ENCODE peak calls at places on chromosome 13, in nine cellular contexts. One of them, this sample, is unnamed. For H3K9me3, the result is how much of the 10 kb centered on the place peaks cover.

GRCh38 chr13:44516771-44517170 is 59.4 kb downstream of the TSC22D1 start:
- DNase-seq in colonic mucosa: no peak
- DNase-seq in cardiac muscle cell: no peak
- DNase-seq in OCI-LY7: no peak
- DNase-seq in Peyer's patch: no peak
- DNase-seq in upper lobe of right lung: no peak
- DNase-seq in HCT116: peak
- DNase-seq in GM23248: no peak
- DNase-seq in CD8-positive, alpha-beta memory T cell: no peak
- DNase-seq in this sample: no peak

GRCh38 chr13:93963266-93964131 is 516.0 kb downstream of the DCT start:
- DNase-seq in upper lobe of right lung: no peak
- DNase-seq in cardiac muscle cell: no peak
- DNase-seq in OCI-LY7: no peak
- DNase-seq in Peyer's patch: no peak
- DNase-seq in HCT116: no peak
- DNase-seq in CD8-positive, alpha-beta memory T cell: no peak
- DNase-seq in GM23248: peak
- DNase-seq in colonic mucosa: no peak
- DNase-seq in this sample: no peak

GRCh38 chr13:38979891-38980627 is 10.6 kb downstream of the STOML3 start:
- DNase-seq in colonic mucosa: no peak
- DNase-seq in Peyer's patch: no peak
- DNase-seq in OCI-LY7: no peak
- DNase-seq in CD8-positive, alpha-beta memory T cell: no peak
- DNase-seq in GM23248: peak
- DNase-seq in HCT116: no peak
- DNase-seq in upper lobe of right lung: no peak
- DNase-seq in cardiac muscle cell: peak
- DNase-seq in this sample: no peak

GRCh38 chr13:51317262-51317661 is 22.2 kb upstream of the SERPINE3 start:
- DNase-seq in upper lobe of right lung: no peak
- DNase-seq in cardiac muscle cell: no peak
- DNase-seq in CD8-positive, alpha-beta memory T cell: no peak
- DNase-seq in GM23248: peak
- DNase-seq in OCI-LY7: no peak
- DNase-seq in HCT116: no peak
- DNase-seq in colonic mucosa: no peak
- DNase-seq in Peyer's patch: no peak
- DNase-seq in this sample: no peak

GRCh38 chr13:75324413-75324940 is 157.5 kb downstream of the TBC1D4 start:
- DNase-seq in cardiac muscle cell: no peak
- DNase-seq in CD8-positive, alpha-beta memory T cell: no peak
- DNase-seq in OCI-LY7: no peak
- DNase-seq in GM23248: no peak
- DNase-seq in HCT116: no peak
- DNase-seq in upper lobe of right lung: no peak
- DNase-seq in Peyer's patch: no peak
- DNase-seq in colonic mucosa: no peak
- DNase-seq in this sample: no peak

GRCh38 chr13:99656092-99656745 is 154.9 kb downstream of the TM9SF2 start:
- DNase-seq in upper lobe of right lung: no peak
- DNase-seq in CD8-positive, alpha-beta memory T cell: peak
- DNase-seq in OCI-LY7: peak
- DNase-seq in Peyer's patch: peak
- DNase-seq in HCT116: peak
- DNase-seq in GM23248: peak
- DNase-seq in cardiac muscle cell: peak
- DNase-seq in colonic mucosa: peak
- DNase-seq in this sample: peak

GRCh38 chr13:111623170-111623569 is 302.7 kb downstream of the TEX29 start:
- DNase-seq in HCT116: no peak
- DNase-seq in CD8-positive, alpha-beta memory T cell: no peak
- DNase-seq in colonic mucosa: no peak
- DNase-seq in upper lobe of right lung: no peak
- DNase-seq in OCI-LY7: no peak
- DNase-seq in GM23248: no peak
- DNase-seq in Peyer's patch: no peak
- DNase-seq in cardiac muscle cell: no peak
- DNase-seq in this sample: no peak

GRCh38 chr13:111323950-111324651 is 3.7 kb downstream of the TEX29 start:
- DNase-seq in upper lobe of right lung: no peak
- DNase-seq in Peyer's patch: no peak
- DNase-seq in cardiac muscle cell: no peak
- DNase-seq in CD8-positive, alpha-beta memory T cell: no peak
- DNase-seq in colonic mucosa: no peak
- DNase-seq in HCT116: no peak
- DNase-seq in OCI-LY7: no peak
- DNase-seq in GM23248: peak
- DNase-seq in this sample: no peak

GRCh38 chr13:26926371-26926770 is 165.8 kb upstream of the GPR12 start:
- DNase-seq in cardiac muscle cell: no peak
- DNase-seq in colonic mucosa: no peak
- DNase-seq in Peyer's patch: no peak
- DNase-seq in GM23248: no peak
- DNase-seq in OCI-LY7: no peak
- DNase-seq in CD8-positive, alpha-beta memory T cell: no peak
- DNase-seq in upper lobe of right lung: no peak
- DNase-seq in HCT116: no peak
- DNase-seq in this sample: no peak

GRCh38 chr13:43374621-43375020 is 351.2 kb downstream of the DNAJC15 start:
- DNase-seq in CD8-positive, alpha-beta memory T cell: no peak
- DNase-seq in colonic mucosa: no peak
- DNase-seq in GM23248: peak
- DNase-seq in cardiac muscle cell: no peak
- DNase-seq in upper lobe of right lung: no peak
- DNase-seq in HCT116: no peak
- DNase-seq in Peyer's patch: no peak
- DNase-seq in OCI-LY7: no peak
- DNase-seq in this sample: no peak

GRCh38 chr13:87122551-87122950 is 548.6 kb upstream of the SLITRK5 start:
- DNase-seq in colonic mucosa: no peak
- DNase-seq in CD8-positive, alpha-beta memory T cell: no peak
- DNase-seq in OCI-LY7: no peak
- DNase-seq in cardiac muscle cell: no peak
- DNase-seq in HCT116: no peak
- DNase-seq in upper lobe of right lung: no peak
- DNase-seq in GM23248: peak
- DNase-seq in Peyer's patch: no peak
- DNase-seq in this sample: no peak

GRCh38 chr13:76745246-76746200 is 140.7 kb downstream of the KCTD12 start:
- DNase-seq in CD8-positive, alpha-beta memory T cell: no peak
- DNase-seq in GM23248: no peak
- DNase-seq in OCI-LY7: no peak
- DNase-seq in upper lobe of right lung: no peak
- DNase-seq in colonic mucosa: no peak
- DNase-seq in HCT116: no peak
- DNase-seq in cardiac muscle cell: no peak
- DNase-seq in Peyer's patch: no peak
- DNase-seq in this sample: no peak

GRCh38 chr13:41916173-41916954 is 44.5 kb downstream of the VWA8 start:
- DNase-seq in CD8-positive, alpha-beta memory T cell: no peak
- DNase-seq in OCI-LY7: peak
- DNase-seq in Peyer's patch: no peak
- DNase-seq in upper lobe of right lung: no peak
- DNase-seq in HCT116: no peak
- DNase-seq in GM23248: peak
- DNase-seq in colonic mucosa: no peak
- DNase-seq in cardiac muscle cell: peak
- DNase-seq in this sample: no peak

GRCh38 chr13:107374038-107374437 is 806.1 kb upstream of the ARGLU1 start:
- DNase-seq in Peyer's patch: no peak
- DNase-seq in colonic mucosa: no peak
- DNase-seq in HCT116: no peak
- DNase-seq in CD8-positive, alpha-beta memory T cell: no peak
- DNase-seq in OCI-LY7: no peak
- DNase-seq in upper lobe of right lung: no peak
- DNase-seq in cardiac muscle cell: no peak
- DNase-seq in GM23248: peak
- DNase-seq in this sample: no peak

DNA sequence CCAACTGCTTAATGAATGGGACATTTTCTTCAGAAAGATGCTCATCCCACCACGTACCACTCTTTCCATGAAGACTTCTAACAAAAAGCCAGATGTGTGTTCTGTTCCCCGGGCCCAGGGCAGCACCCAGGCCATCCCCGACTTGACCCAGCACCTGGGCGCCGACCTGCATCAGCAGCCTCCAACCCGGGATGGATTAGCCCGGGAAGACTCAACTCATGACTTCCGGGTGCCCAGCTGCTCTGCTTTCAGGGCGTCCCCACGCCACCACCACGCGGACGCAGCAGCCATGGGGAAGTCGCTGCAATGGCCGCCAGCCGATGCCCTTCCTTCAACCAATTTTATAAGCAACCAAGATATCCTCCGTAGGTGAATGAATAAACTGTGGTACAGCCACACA is 123.8 kb upstream of the TUBA3C start:
- DNase-seq in colonic mucosa: no peak
- DNase-seq in CD8-positive, alpha-beta memory T cell: no peak
- DNase-seq in upper lobe of right lung: no peak
- DNase-seq in Peyer's patch: no peak
- DNase-seq in OCI-LY7: no peak
- DNase-seq in GM23248: no peak
- DNase-seq in cardiac muscle cell: no peak
- DNase-seq in HCT116: no peak
- DNase-seq in this sample: no peak
- H3K9me3 ChIP-seq in colonic mucosa: under half
- H3K9me3 ChIP-seq in CD8-positive, alpha-beta memory T cell: under half
- H3K9me3 ChIP-seq in upper lobe of right lung: under half
- H3K9me3 ChIP-seq in Peyer's patch: under half
- H3K9me3 ChIP-seq in OCI-LY7: under half
- H3K9me3 ChIP-seq in GM23248: under half
- H3K9me3 ChIP-seq in cardiac muscle cell: under half
- H3K9me3 ChIP-seq in HCT116: under half
- H3K9me3 ChIP-seq in this sample: under half

GRCh38 chr13:46544811-46545210 is 8.2 kb upstream of the LRCH1 start:
- DNase-seq in upper lobe of right lung: no peak
- DNase-seq in colonic mucosa: no peak
- DNase-seq in GM23248: no peak
- DNase-seq in cardiac muscle cell: no peak
- DNase-seq in CD8-positive, alpha-beta memory T cell: no peak
- DNase-seq in Peyer's patch: no peak
- DNase-seq in HCT116: no peak
- DNase-seq in OCI-LY7: no peak
- DNase-seq in this sample: no peak

GRCh38 chr13:46546084-46546786 is 6.7 kb upstream of the LRCH1 start:
- DNase-seq in cardiac muscle cell: no peak
- DNase-seq in HCT116: no peak
- DNase-seq in Peyer's patch: no peak
- DNase-seq in OCI-LY7: no peak
- DNase-seq in upper lobe of right lung: no peak
- DNase-seq in colonic mucosa: no peak
- DNase-seq in GM23248: no peak
- DNase-seq in CD8-positive, alpha-beta memory T cell: no peak
- DNase-seq in this sample: no peak

GRCh38 chr13:46543307-46543706 is 9.7 kb upstream of the LRCH1 start:
- DNase-seq in cardiac muscle cell: no peak
- DNase-seq in colonic mucosa: no peak
- DNase-seq in HCT116: no peak
- DNase-seq in OCI-LY7: no peak
- DNase-seq in CD8-positive, alpha-beta memory T cell: no peak
- DNase-seq in upper lobe of right lung: no peak
- DNase-seq in GM23248: no peak
- DNase-seq in Peyer's patch: no peak
- DNase-seq in this sample: no peak

GRCh38 chr13:46542833-46543232 is 10.1 kb upstream of the LRCH1 start:
- DNase-seq in HCT116: no peak
- DNase-seq in CD8-positive, alpha-beta memory T cell: no peak
- DNase-seq in Peyer's patch: no peak
- DNase-seq in colonic mucosa: no peak
- DNase-seq in GM23248: no peak
- DNase-seq in OCI-LY7: no peak
- DNase-seq in upper lobe of right lung: no peak
- DNase-seq in cardiac muscle cell: no peak
- DNase-seq in this sample: no peak

DNA sequence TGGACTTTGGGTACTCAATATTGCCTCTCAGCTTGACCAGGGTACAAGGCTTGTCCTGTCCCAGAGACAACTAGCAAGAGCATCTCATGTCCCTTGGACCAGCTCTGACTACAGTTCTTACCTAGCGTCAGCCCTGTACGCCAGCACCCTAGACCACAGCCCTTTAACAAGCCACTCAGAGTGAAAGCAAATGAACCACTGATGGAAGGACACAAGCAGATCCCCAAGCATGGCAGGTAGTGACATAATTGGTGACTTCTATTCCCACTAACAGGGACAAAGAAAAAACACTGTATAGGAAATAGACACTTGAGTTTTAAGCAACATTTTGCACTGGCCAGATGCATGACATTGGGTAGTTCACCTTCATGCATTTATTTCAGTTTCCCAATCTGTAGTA is 8.8 kb upstream of the LRCH1 start:
- DNase-seq in OCI-LY7: no peak
- DNase-seq in GM23248: no peak
- DNase-seq in CD8-positive, alpha-beta memory T cell: no peak
- DNase-seq in cardiac muscle cell: no peak
- DNase-seq in colonic mucosa: no peak
- DNase-seq in HCT116: no peak
- DNase-seq in Peyer's patch: no peak
- DNase-seq in upper lobe of right lung: no peak
- DNase-seq in this sample: no peak
- H3K9me3 ChIP-seq in OCI-LY7: under half
- H3K9me3 ChIP-seq in GM23248: under half
- H3K9me3 ChIP-seq in CD8-positive, alpha-beta memory T cell: under half
- H3K9me3 ChIP-seq in cardiac muscle cell: under half
- H3K9me3 ChIP-seq in colonic mucosa: under half
- H3K9me3 ChIP-seq in HCT116: under half
- H3K9me3 ChIP-seq in Peyer's patch: under half
- H3K9me3 ChIP-seq in upper lobe of right lung: under half
- H3K9me3 ChIP-seq in this sample: under half

DNA sequence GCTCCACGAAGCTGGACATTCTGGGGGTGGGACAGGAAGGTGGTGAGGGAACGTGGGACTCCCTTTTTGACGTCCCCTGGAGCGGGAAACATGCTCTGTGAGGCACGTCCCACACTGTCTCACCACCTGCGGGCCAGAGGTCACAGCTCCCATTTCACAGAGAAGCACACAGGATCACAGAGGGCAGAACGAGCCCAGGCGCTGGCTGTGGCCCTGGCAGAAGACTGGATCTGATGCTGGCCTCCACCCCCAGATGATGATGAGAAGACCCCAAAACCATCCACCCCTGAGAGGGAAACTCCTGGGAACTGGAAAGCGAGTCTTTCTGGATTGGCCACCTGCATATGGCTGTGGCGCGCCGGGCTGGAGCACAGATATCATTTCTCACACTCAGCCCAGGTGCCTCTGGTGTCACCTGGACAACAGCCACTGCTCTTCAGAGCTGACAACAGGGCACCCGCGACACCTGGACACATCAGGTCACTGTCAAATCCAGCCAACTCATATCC is 216.2 kb downstream of the TUBA3C start:
- DNase-seq in Peyer's patch: no peak
- DNase-seq in colonic mucosa: no peak
- DNase-seq in upper lobe of right lung: peak
- DNase-seq in cardiac muscle cell: no peak
- DNase-seq in HCT116: no peak
- DNase-seq in OCI-LY7: no peak
- DNase-seq in CD8-positive, alpha-beta memory T cell: no peak
- DNase-seq in GM23248: no peak
- DNase-seq in this sample: no peak
- H3K9me3 ChIP-seq in Peyer's patch: under half
- H3K9me3 ChIP-seq in colonic mucosa: under half
- H3K9me3 ChIP-seq in upper lobe of right lung: under half
- H3K9me3 ChIP-seq in cardiac muscle cell: under half
- H3K9me3 ChIP-seq in HCT116: under half
- H3K9me3 ChIP-seq in OCI-LY7: under half
- H3K9me3 ChIP-seq in CD8-positive, alpha-beta memory T cell: under half
- H3K9me3 ChIP-seq in GM23248: under half
- H3K9me3 ChIP-seq in this sample: under half

GRCh38 chr13:56659041-56659471 is 481.7 kb upstream of the PRR20A start:
- DNase-seq in colonic mucosa: no peak
- DNase-seq in GM23248: no peak
- DNase-seq in CD8-positive, alpha-beta memory T cell: no peak
- DNase-seq in HCT116: no peak
- DNase-seq in Peyer's patch: no peak
- DNase-seq in upper lobe of right lung: no peak
- DNase-seq in OCI-LY7: no peak
- DNase-seq in cardiac muscle cell: no peak
- DNase-seq in this sample: no peak
- H3K9me3 ChIP-seq in colonic mucosa: under half
- H3K9me3 ChIP-seq in GM23248: under half
- H3K9me3 ChIP-seq in CD8-positive, alpha-beta memory T cell: under half
- H3K9me3 ChIP-seq in HCT116: under half
- H3K9me3 ChIP-seq in Peyer's patch: under half
- H3K9me3 ChIP-seq in upper lobe of right lung: under half
- H3K9me3 ChIP-seq in OCI-LY7: under half
- H3K9me3 ChIP-seq in cardiac muscle cell: under half
- H3K9me3 ChIP-seq in this sample: under half